ENCODE peak calls at places on chromosome 13, in four cellular contexts. V is Caco-2, J is stomach, K is ovary. X is an unnamed sample. For H3K4me1 and H3K9me3, the result is how much of the 10 kb centered on the place peaks cover.

GRCh38 chr13:43227721-43228120 is 204.3 kb downstream of the DNAJC15 start:
- DNase-seq in J (no peak), K (no peak), V (no peak), X (no peak)

GRCh38 chr13:69274231-69274630 is 833.4 kb upstream of the ATXN8OS start:
- DNase-seq in J (no peak), K (no peak), V (no peak), X (no peak)

GRCh38 chr13:43031881-43032280 is 8.5 kb downstream of the DNAJC15 start:
- DNase-seq in J (no peak), K (no peak), V (no peak), X (no peak)

GRCh38 chr13:103694033-103694432 is 627.8 kb upstream of the SLC10A2 start:
- DNase-seq in K (no peak), V (no peak), J (no peak), X (no peak)

GRCh38 chr13:36131215-36131930 is at the start of gene DCLK1:
- DNase-seq in J (peak), K (peak), V (no peak), X (peak)

GRCh38 chr13:107210216-107211010 is 642.5 kb upstream of the ARGLU1 start:
- DNase-seq in V (no peak), J (no peak), K (no peak), X (no peak)

GRCh38 chr13:111528513-111528912 is 208.1 kb downstream of the TEX29 start:
- DNase-seq in K (no peak), V (no peak), J (no peak), X (no peak)

GRCh38 chr13:40116008-40116407 is 460.5 kb downstream of the COG6 start:
- DNase-seq in J (peak), V (peak), K (peak), X (no peak)

GRCh38 chr13:37288057-37288720 is 182.7 kb upstream of the CSNK1A1L start:
- DNase-seq in J (no peak), V (no peak), K (no peak), X (no peak)

GRCh38 chr13:75101997-75102720 is 379.8 kb downstream of the TBC1D4 start:
- DNase-seq in V (no peak), J (no peak), K (no peak), X (no peak)

GRCh38 chr13:40983269-40983668 is 35.8 kb downstream of the ELF1 start:
- DNase-seq in V (no peak), J (no peak), K (no peak), X (no peak)

GRCh38 chr13:26050568-26051230 is 1.1 kb downstream of the SHISA2 start:
- DNase-seq in K (no peak), J (peak), V (no peak), X (no peak)

GRCh38 chr13:71055047-71055446 is 812.0 kb downstream of the DACH1 start:
- DNase-seq in K (no peak), J (no peak), V (no peak), X (no peak)

GRCh38 chr13:24668955-24669354 is 11.3 kb upstream of the ATP12A start:
- DNase-seq in V (no peak), J (no peak), K (no peak), X (no peak)

GRCh38 chr13:40440990-40441820 is 225.2 kb downstream of the FOXO1 start:
- DNase-seq in V (no peak), K (peak), J (peak), X (peak)

GRCh38 chr13:74966814-74967213 is 515.2 kb downstream of the TBC1D4 start:
- DNase-seq in J (no peak), V (no peak), K (no peak), X (no peak)

GRCh38 chr13:21203132-21203531 is 26.7 kb downstream of the MRPL57 start:
- DNase-seq in K (no peak), V (no peak), J (no peak), X (no peak)

GRCh38 chr13:98411013-98411412 is 165.9 kb downstream of the STK24 start:
- DNase-seq in V (no peak), K (no peak), J (no peak), X (no peak)

GRCh38 chr13:98707309-98707999 is 45.0 kb downstream of the SLC15A1 start:
- DNase-seq in K (no peak), J (no peak), V (no peak), X (no peak)

GRCh38 chr13:37490176-37490575 is 108.4 kb downstream of the POSTN start:
- DNase-seq in K (no peak), J (no peak), V (no peak), X (no peak)

GRCh38 chr13:40146586-40147240 is 491.3 kb downstream of the COG6 start:
- DNase-seq in V (no peak), J (no peak), K (no peak), X (no peak)

GRCh38 chr13:111187879-111188643 is 73.0 kb downstream of the ARHGEF7 start:
- DNase-seq in V (no peak), K (no peak), J (no peak), X (no peak)

GRCh38 chr13:35599385-35599784 is 122.9 kb upstream of the MAB21L1 start:
- DNase-seq in K (no peak), J (no peak), V (no peak), X (no peak)

GRCh38 chr13:97347255-97347653 is 86.7 kb upstream of the RAP2A start:
- DNase-seq in V (no peak), J (no peak), K (no peak), X (no peak)

GRCh38 chr13:64274481-64275217 is 2859.0 kb upstream of the PCDH20 start:
- DNase-seq in K (no peak), V (peak), J (no peak), X (no peak)

GRCh38 chr13:72983085-72983768 is 75.6 kb upstream of the KLF5 start:
- DNase-seq in V (peak), J (peak), K (peak), X (no peak)

GRCh38 chr13:44273991-44274810 is 99.4 kb upstream of the SERP2 start:
- DNase-seq in V (no peak), K (peak), J (no peak), X (no peak)

GRCh38 chr13:104043184-104043583 is 977.0 kb upstream of the SLC10A2 start:
- DNase-seq in J (no peak), V (no peak), K (no peak), X (no peak)

GRCh38 chr13:70490320-70490935 is 382.2 kb upstream of the KLHL1 start:
- DNase-seq in K (no peak), J (no peak), V (no peak), X (no peak)

GRCh38 chr13:97466782-97467181 is 32.8 kb downstream of the RAP2A start:
- DNase-seq in K (no peak), J (no peak), V (no peak), X (no peak)

GRCh38 chr13:41231786-41232185 is 31.6 kb downstream of the MTRF1 start:
- DNase-seq in J (peak), V (no peak), K (no peak), X (no peak)

GRCh38 chr13:80473695-80474094 is 132.8 kb upstream of the SPRY2 start:
- DNase-seq in K (no peak), J (no peak), V (no peak), X (no peak)

GRCh38 chr13:33087790-33088189 is 71.6 kb downstream of the KL start:
- DNase-seq in J (no peak), V (no peak), K (no peak), X (no peak)

GRCh38 chr13:94188173-94188869 is 291.2 kb downstream of the DCT start:
- DNase-seq in K (no peak), V (no peak), J (no peak), X (no peak)

GRCh38 chr13:48222358-48223015 is 10.5 kb upstream of the ITM2B start:
- DNase-seq in K (peak), J (no peak), V (no peak), X (no peak)

GRCh38 chr13:48223016-48223385 is 10.0 kb upstream of the ITM2B start:
- DNase-seq in J (no peak), V (no peak), K (no peak), X (no peak)

GRCh38 chr13:48220592-48221300 is 12.3 kb upstream of the ITM2B start:
- DNase-seq in J (no peak), K (peak), V (no peak), X (no peak)

GRCh38 chr13:48216204-48216711 is 16.7 kb upstream of the ITM2B start:
- DNase-seq in K (no peak), V (no peak), J (no peak), X (no peak)

DNA sequence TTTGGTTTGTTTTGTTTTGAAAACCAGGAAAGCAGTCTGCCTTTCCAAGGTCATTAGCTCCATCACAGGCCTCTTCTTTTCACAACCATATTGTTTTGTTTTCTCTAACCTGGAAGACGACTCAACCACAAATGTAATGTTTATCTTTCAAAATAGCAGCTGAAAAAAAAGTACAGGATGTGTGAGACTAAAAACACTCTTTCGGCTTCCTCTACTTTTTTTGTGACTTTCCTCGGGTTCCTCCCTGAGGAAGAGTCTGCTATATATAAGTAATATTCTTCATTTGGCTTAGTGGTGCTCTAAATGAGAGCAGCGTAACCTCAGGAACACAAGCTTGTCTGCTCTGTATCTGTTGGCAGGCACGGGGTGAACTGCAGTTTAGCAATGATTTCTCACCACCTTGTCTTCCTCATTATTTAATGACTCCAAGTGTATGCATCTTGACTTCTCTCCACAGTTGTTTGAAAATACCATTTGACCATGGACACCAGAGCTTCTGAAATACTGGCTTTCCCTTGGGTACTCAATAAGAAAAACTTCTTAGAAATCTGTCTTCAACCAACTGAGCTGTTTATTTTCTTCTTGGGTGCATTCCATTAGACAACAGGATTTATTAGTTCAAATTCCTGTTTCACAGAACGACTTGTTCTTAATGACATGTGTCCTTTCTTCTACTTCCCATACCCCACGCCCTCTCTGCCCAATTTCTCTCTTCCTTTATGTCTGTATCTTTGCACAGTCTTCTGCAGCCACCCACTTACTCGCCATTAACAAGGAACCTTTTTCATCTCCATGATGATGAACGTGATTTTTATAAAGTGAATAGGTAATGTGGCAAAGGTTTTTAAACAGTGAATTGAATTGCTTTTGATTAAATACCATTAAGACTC is 11.5 kb upstream of the ITM2B start:
- DNase-seq in J (no peak), K (peak), V (no peak), X (no peak)
- H3K4me3 ChIP-seq in J (peak), K (peak), V (no peak), X (no peak)

DNA sequence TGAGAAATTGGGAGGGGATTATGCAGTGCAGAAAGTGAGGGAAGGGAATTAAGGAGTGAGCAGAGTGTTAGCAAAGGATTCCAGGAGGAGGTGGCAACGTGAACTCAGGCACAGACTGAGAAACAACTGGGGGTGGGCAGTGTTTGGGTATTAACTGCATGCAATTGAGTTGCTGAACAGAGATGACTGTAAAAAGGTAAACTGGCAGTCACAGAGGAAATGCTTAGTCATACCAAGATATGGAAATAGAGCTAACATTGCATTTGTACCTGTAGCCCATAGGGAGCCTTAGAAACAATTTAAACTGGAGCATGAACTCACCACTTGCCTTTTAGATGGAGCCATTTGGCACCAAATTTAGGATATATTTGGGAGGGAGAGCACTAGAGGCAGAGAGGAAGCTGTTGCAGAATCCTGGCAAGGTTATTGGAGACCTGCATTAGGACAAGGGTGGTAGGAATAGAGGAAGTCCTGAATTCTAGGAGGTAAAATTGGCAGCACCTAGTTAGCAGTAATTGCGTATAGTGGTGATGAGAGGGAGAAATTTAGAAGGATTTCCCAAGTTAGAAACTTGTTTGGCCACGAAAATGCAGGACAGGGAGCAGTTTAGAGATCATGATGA is 100.6 kb upstream of the FRY start:
- DNase-seq in V (no peak), K (no peak), J (no peak), X (no peak)
- H3K4me1 ChIP-seq in V (under half), K (under half), J (under half), X (under half)

DNA sequence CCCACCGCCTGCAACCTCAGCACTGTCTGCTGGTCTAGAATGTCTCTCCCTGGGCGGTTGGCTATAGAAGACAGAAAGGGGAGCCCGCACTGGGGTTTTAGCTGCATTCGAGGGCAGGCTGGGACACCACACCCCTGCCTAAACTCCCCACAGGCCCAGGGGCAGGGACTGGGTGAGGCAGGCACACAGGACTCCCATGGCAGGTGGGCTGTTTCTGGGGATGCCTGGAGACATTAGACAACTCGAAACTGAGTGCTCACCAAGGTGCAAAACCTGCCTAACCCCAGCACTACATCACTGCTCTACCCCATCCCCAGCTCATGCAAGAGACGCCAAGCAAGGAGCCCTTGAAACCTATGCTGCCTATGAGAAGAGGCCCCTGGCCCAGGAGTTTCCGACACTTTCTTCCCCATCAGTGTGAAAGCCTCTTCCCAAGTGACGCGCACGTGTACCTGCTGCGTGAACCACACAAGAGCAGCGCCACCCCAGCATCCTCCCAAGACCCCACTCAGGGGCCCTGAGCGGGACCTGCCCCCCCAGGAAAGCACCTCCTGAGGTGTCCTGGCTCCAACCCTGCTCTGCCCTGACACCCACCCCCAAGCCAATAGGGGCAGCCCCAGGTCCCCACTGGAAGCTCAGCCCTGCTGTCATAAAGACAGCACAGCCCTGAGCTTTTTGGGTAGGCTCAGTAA is 121.2 kb downstream of the TUBA3C start:
- DNase-seq in K (no peak), J (no peak), V (no peak), X (no peak)
- H3K9me3 ChIP-seq in K (under half), J (under half), V (under half), X (under half)

DNA sequence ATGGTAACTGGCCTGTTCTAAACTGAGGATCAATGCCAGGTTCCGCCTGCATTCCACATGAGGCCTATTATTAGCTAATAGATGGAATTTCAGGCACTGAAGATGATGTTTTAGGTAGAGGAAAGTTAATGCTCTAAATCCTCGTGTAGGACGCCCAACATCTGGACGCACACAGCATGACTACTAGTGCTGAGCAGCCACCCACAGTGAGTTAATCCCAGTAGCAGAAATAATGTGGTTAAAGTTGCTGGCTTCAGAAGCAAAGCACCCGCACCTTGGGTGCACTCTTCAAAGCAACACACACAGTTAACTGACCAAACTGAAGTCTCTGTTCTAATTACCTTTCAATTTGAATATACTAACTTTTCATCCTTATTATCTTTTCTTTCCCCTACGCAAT is 150.6 kb downstream of the DIAPH3 start:
- DNase-seq in K (no peak), V (no peak), J (no peak), X (no peak)
- H3K4me3 ChIP-seq in K (no peak), V (no peak), J (no peak), X (no peak)

DNA sequence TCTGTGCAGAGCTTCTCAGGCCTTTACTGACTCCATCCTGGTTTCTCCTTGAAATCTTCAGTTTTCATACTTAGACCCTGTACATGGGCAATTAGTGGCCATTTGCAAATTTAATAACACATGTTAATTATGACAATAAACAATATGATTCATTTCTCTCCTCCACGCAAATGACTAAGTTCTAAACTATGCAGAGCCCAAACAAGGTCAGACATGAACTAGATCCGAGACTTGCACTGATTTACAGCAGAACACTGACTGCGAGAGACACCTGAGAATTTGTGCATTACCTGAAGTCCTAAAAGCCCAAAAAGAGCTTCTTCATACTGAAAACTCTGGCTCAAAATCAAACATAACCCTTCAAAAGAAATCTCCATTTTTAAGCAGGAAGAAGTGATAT is 521.8 kb downstream of the MYO16 start:
- DNase-seq in K (no peak), J (no peak), V (no peak), X (no peak)
- H3K4me1 ChIP-seq in K (under half), J (under half), V (under half), X (under half)

DNA sequence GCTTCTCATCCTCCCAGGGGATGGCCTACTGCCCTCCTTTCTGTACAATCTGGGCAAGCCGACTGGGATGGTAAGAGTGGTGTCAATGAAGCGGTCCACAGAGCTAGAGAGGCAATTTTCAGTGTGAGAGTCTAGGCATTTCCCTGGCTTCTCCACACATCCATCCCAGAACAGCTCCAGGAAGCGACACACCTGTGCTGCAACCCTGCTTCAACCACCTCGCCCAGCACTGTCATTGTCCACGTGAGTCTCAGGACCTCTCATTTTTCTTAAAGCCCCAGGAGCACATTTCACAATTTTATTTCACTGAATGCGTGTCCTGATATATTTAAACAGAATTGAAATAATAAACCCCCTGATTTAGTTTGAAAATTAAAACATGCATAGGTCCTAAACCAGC is 15.5 kb upstream of the UBL3 start:
- DNase-seq in J (no peak), K (no peak), V (no peak), X (no peak)
- H3K9me3 ChIP-seq in J (under half), K (under half), V (under half), X (under half)

DNA sequence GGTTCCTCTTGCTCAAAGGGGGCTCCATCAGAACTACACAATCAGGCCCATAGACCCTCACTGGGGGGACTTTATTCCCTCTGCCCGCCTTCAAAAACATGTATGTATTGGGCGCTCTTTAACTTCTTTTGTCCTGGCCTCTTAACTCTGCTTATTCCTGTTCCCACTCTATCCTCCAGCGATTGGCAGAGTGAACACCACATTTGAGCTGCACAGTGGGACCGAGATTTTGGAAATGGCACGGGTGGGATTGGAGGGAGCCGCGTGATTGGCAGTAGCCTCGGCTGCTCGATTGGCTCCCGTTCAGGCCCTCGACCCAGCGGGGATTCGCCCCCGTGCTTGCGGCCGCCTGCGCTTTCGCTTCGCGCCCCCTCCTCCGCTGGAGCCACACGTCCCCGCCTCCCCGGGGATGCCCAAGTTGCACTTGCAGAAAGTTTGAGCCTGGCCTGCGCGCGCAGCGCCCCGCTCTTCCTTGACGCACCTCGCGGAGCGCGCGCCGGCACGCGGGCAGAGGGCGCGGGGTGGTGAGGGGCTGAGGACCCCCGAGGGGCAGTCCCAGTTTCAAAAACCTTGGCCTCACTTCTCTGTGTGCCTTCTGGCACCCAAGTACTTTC is at the start of gene ZIC5:
- DNase-seq in K (no peak), J (no peak), V (no peak), X (no peak)
- H3K4me3 ChIP-seq in K (peak), J (peak), V (peak), X (peak)